ENCODE peak calls at places on chromosomes 11 and 22, in four cellular contexts. One of them, this sample, is unnamed.

GRCh38 chr11:113385749-113386148 is 1.8 kb upstream of the ANKK1 start:
- DNase-seq in germinal center: no peak
- DNase-seq in activated CD8-positive, alpha-beta memory T cell treated with anti-CD3 and anti-CD28 coated beads, Interleukin-2, amount 50 U/mL, for 48 hours: no peak
- DNase-seq in non-pigmented ciliary epithelial cell: no peak
- DNase-seq in this sample: no peak

GRCh38 chr11:120575461-120575860 is 63.9 kb downstream of the GRIK4 start:
- DNase-seq in germinal center: no peak
- DNase-seq in activated CD8-positive, alpha-beta memory T cell treated with anti-CD3 and anti-CD28 coated beads, Interleukin-2, amount 50 U/mL, for 48 hours: no peak
- DNase-seq in non-pigmented ciliary epithelial cell: no peak
- DNase-seq in this sample: no peak

GRCh38 chr11:34305780-34306179 is 52.0 kb downstream of the ABTB2 start:
- DNase-seq in germinal center: no peak
- DNase-seq in activated CD8-positive, alpha-beta memory T cell treated with anti-CD3 and anti-CD28 coated beads, Interleukin-2, amount 50 U/mL, for 48 hours: no peak
- DNase-seq in non-pigmented ciliary epithelial cell: no peak
- DNase-seq in this sample: no peak

GRCh38 chr22:20747223-20747622 is 26.7 kb upstream of the SERPIND1 start:
- DNase-seq in germinal center: no peak
- DNase-seq in activated CD8-positive, alpha-beta memory T cell treated with anti-CD3 and anti-CD28 coated beads, Interleukin-2, amount 50 U/mL, for 48 hours: no peak
- DNase-seq in non-pigmented ciliary epithelial cell: no peak
- DNase-seq in this sample: no peak

GRCh38 chr11:69027704-69028372 is 14.8 kb upstream of the MRGPRF start:
- DNase-seq in germinal center: no peak
- DNase-seq in activated CD8-positive, alpha-beta memory T cell treated with anti-CD3 and anti-CD28 coated beads, Interleukin-2, amount 50 U/mL, for 48 hours: no peak
- DNase-seq in non-pigmented ciliary epithelial cell: no peak
- DNase-seq in this sample: peak; percentile 84

GRCh38 chr11:9277176-9277575 is 12.0 kb upstream of the DENND5A start:
- DNase-seq in germinal center: no peak
- DNase-seq in activated CD8-positive, alpha-beta memory T cell treated with anti-CD3 and anti-CD28 coated beads, Interleukin-2, amount 50 U/mL, for 48 hours: no peak
- DNase-seq in non-pigmented ciliary epithelial cell: no peak
- DNase-seq in this sample: no peak

GRCh38 chr11:117465236-117465997 is 137.8 kb downstream of the CEP164 start:
- DNase-seq in germinal center: no peak
- DNase-seq in activated CD8-positive, alpha-beta memory T cell treated with anti-CD3 and anti-CD28 coated beads, Interleukin-2, amount 50 U/mL, for 48 hours: no peak
- DNase-seq in non-pigmented ciliary epithelial cell: no peak
- DNase-seq in this sample: no peak

GRCh38 chr11:124900464-124900863 is 2.8 kb upstream of the ROBO4 start:
- DNase-seq in germinal center: no peak
- DNase-seq in activated CD8-positive, alpha-beta memory T cell treated with anti-CD3 and anti-CD28 coated beads, Interleukin-2, amount 50 U/mL, for 48 hours: no peak
- DNase-seq in non-pigmented ciliary epithelial cell: peak; percentile 55
- DNase-seq in this sample: no peak

GRCh38 chr11:103682318-103683184 is 353.9 kb upstream of the DDI1 start:
- DNase-seq in germinal center: peak; percentile 65
- DNase-seq in activated CD8-positive, alpha-beta memory T cell treated with anti-CD3 and anti-CD28 coated beads, Interleukin-2, amount 50 U/mL, for 48 hours: peak; percentile 51
- DNase-seq in non-pigmented ciliary epithelial cell: peak; percentile 42
- DNase-seq in this sample: no peak

This sample was measured in left lobe of liver.